ENCODE peak calls at places on chromosomes 6 and 20, in ten cellular contexts. One of them, this sample, is unnamed.

GRCh38 chr6:5511924-5512323 is 250.6 kb downstream of the FARS2 start:
- DNase-seq in upper lobe of left lung: no peak
- DNase-seq in stomach: no peak
- DNase-seq in A549: no peak
- DNase-seq in SK-N-SH: no peak
- DNase-seq in tibial nerve: no peak
- DNase-seq in sigmoid colon: no peak
- DNase-seq in ovary: no peak
- DNase-seq in transverse colon: no peak
- DNase-seq in H1: no peak
- DNase-seq in this sample: no peak

GRCh38 chr20:22944062-22944461 is 91.0 kb upstream of the SSTR4 start:
- DNase-seq in SK-N-SH: no peak
- DNase-seq in H1: no peak
- DNase-seq in tibial nerve: no peak
- DNase-seq in A549: no peak
- DNase-seq in upper lobe of left lung: no peak
- DNase-seq in stomach: no peak
- DNase-seq in transverse colon: no peak
- DNase-seq in ovary: no peak
- DNase-seq in sigmoid colon: no peak
- DNase-seq in this sample: no peak

GRCh38 chr20:5706797-5707196 is 43.4 kb upstream of the SHLD1 start:
- DNase-seq in stomach: no peak
- DNase-seq in upper lobe of left lung: peak; percentile 36
- DNase-seq in A549: no peak
- DNase-seq in ovary: no peak
- DNase-seq in transverse colon: no peak
- DNase-seq in SK-N-SH: no peak
- DNase-seq in tibial nerve: no peak
- DNase-seq in H1: no peak
- DNase-seq in sigmoid colon: no peak
- DNase-seq in this sample: no peak

GRCh38 chr6:37205189-37205996 is 35.4 kb downstream of the PIM1 start:
- DNase-seq in SK-N-SH: no peak
- DNase-seq in H1: no peak
- DNase-seq in upper lobe of left lung: no peak
- DNase-seq in transverse colon: no peak
- DNase-seq in A549: no peak
- DNase-seq in sigmoid colon: no peak
- DNase-seq in stomach: no peak
- DNase-seq in tibial nerve: no peak
- DNase-seq in ovary: no peak
- DNase-seq in this sample: no peak

GRCh38 chr20:48787861-48788375 is 39.9 kb downstream of the PREX1 start:
- DNase-seq in sigmoid colon: peak; percentile 74
- DNase-seq in H1: no peak
- DNase-seq in SK-N-SH: no peak
- DNase-seq in tibial nerve: peak; percentile 38
- DNase-seq in ovary: no peak
- DNase-seq in stomach: no peak
- DNase-seq in upper lobe of left lung: no peak
- DNase-seq in A549: peak; percentile 28
- DNase-seq in transverse colon: no peak
- DNase-seq in this sample: no peak

GRCh38 chr6:15247214-15247749 is 1.4 kb downstream of the JARID2 start:
- DNase-seq in sigmoid colon: no peak
- DNase-seq in ovary: no peak
- DNase-seq in tibial nerve: no peak
- DNase-seq in A549: no peak
- DNase-seq in SK-N-SH: no peak
- DNase-seq in stomach: no peak
- DNase-seq in transverse colon: no peak
- DNase-seq in H1: no peak
- DNase-seq in upper lobe of left lung: no peak
- DNase-seq in this sample: no peak

GRCh38 chr6:56734334-56734733 is 91.6 kb upstream of the DST start:
- DNase-seq in stomach: no peak
- DNase-seq in A549: no peak
- DNase-seq in ovary: no peak
- DNase-seq in SK-N-SH: no peak
- DNase-seq in H1: no peak
- DNase-seq in transverse colon: no peak
- DNase-seq in tibial nerve: no peak
- DNase-seq in upper lobe of left lung: no peak
- DNase-seq in sigmoid colon: no peak
- DNase-seq in this sample: no peak

GRCh38 chr6:149711711-149712110 is 6.2 kb downstream of the LATS1 start:
- DNase-seq in stomach: no peak
- DNase-seq in sigmoid colon: no peak
- DNase-seq in A549: no peak
- DNase-seq in tibial nerve: no peak
- DNase-seq in SK-N-SH: no peak
- DNase-seq in transverse colon: no peak
- DNase-seq in H1: no peak
- DNase-seq in upper lobe of left lung: no peak
- DNase-seq in ovary: no peak
- DNase-seq in this sample: no peak

GRCh38 chr6:19472168-19472567 is 365.0 kb upstream of the ID4 start:
- DNase-seq in transverse colon: no peak
- DNase-seq in stomach: no peak
- DNase-seq in upper lobe of left lung: no peak
- DNase-seq in tibial nerve: no peak
- DNase-seq in A549: peak; percentile 89
- DNase-seq in ovary: no peak
- DNase-seq in SK-N-SH: no peak
- DNase-seq in sigmoid colon: no peak
- DNase-seq in H1: no peak
- DNase-seq in this sample: no peak

GRCh38 chr6:42338573-42339218 is 113.0 kb downstream of the TRERF1 start:
- DNase-seq in SK-N-SH: no peak
- DNase-seq in ovary: no peak
- DNase-seq in transverse colon: no peak
- DNase-seq in tibial nerve: no peak
- DNase-seq in stomach: no peak
- DNase-seq in A549: peak; percentile 82
- DNase-seq in sigmoid colon: no peak
- DNase-seq in H1: no peak
- DNase-seq in upper lobe of left lung: no peak
- DNase-seq in this sample: no peak

GRCh38 chr6:82179415-82179814 is 68.1 kb downstream of the IBTK start:
- DNase-seq in sigmoid colon: no peak
- DNase-seq in tibial nerve: no peak
- DNase-seq in H1: no peak
- DNase-seq in SK-N-SH: no peak
- DNase-seq in transverse colon: no peak
- DNase-seq in upper lobe of left lung: no peak
- DNase-seq in ovary: no peak
- DNase-seq in stomach: no peak
- DNase-seq in A549: no peak
- DNase-seq in this sample: no peak

GRCh38 chr6:81694214-81694613 is 58.3 kb downstream of the TENT5A start:
- DNase-seq in tibial nerve: no peak
- DNase-seq in sigmoid colon: no peak
- DNase-seq in stomach: no peak
- DNase-seq in H1: no peak
- DNase-seq in upper lobe of left lung: no peak
- DNase-seq in SK-N-SH: no peak
- DNase-seq in A549: no peak
- DNase-seq in transverse colon: no peak
- DNase-seq in ovary: no peak
- DNase-seq in this sample: no peak

GRCh38 chr6:132798820-132799538 is 542 bp upstream of the SLC18B1 start:
- DNase-seq in transverse colon: peak; percentile 85
- DNase-seq in upper lobe of left lung: no peak
- DNase-seq in H1: no peak
- DNase-seq in stomach: peak; percentile 88
- DNase-seq in sigmoid colon: peak; percentile 75
- DNase-seq in tibial nerve: peak; percentile 67
- DNase-seq in SK-N-SH: peak; percentile 61
- DNase-seq in ovary: peak; percentile 59
- DNase-seq in A549: peak; percentile 76
- DNase-seq in this sample: peak; percentile 68

GRCh38 chr6:54519161-54519560 is 210.9 kb downstream of the TINAG start:
- DNase-seq in tibial nerve: no peak
- DNase-seq in stomach: no peak
- DNase-seq in upper lobe of left lung: no peak
- DNase-seq in ovary: no peak
- DNase-seq in A549: no peak
- DNase-seq in H1: no peak
- DNase-seq in transverse colon: no peak
- DNase-seq in sigmoid colon: no peak
- DNase-seq in SK-N-SH: no peak
- DNase-seq in this sample: no peak

GRCh38 chr20:10619427-10619826 is 54.4 kb downstream of the JAG1 start:
- DNase-seq in SK-N-SH: no peak
- DNase-seq in transverse colon: no peak
- DNase-seq in upper lobe of left lung: no peak
- DNase-seq in tibial nerve: no peak
- DNase-seq in A549: peak; percentile 65
- DNase-seq in ovary: no peak
- DNase-seq in sigmoid colon: no peak
- DNase-seq in H1: no peak
- DNase-seq in stomach: no peak
- DNase-seq in this sample: no peak

GRCh38 chr6:34359438-34360158 is 32.9 kb downstream of the NUDT3 start:
- DNase-seq in transverse colon: no peak
- DNase-seq in ovary: no peak
- DNase-seq in tibial nerve: no peak
- DNase-seq in upper lobe of left lung: no peak
- DNase-seq in A549: no peak
- DNase-seq in sigmoid colon: no peak
- DNase-seq in SK-N-SH: no peak
- DNase-seq in H1: no peak
- DNase-seq in stomach: no peak
- DNase-seq in this sample: no peak

GRCh38 chr6:143629104-143630080 is 48.4 kb upstream of the PHACTR2 start:
- DNase-seq in transverse colon: no peak
- DNase-seq in ovary: no peak
- DNase-seq in sigmoid colon: no peak
- DNase-seq in tibial nerve: no peak
- DNase-seq in stomach: no peak
- DNase-seq in A549: no peak
- DNase-seq in H1: no peak
- DNase-seq in SK-N-SH: no peak
- DNase-seq in upper lobe of left lung: no peak
- DNase-seq in this sample: no peak

GRCh38 chr20:63830821-63831593 is at the start of gene ZBTB46:
- DNase-seq in A549: no peak
- DNase-seq in stomach: peak; percentile 62
- DNase-seq in ovary: peak; percentile 74
- DNase-seq in SK-N-SH: peak; percentile 99
- DNase-seq in upper lobe of left lung: peak; percentile 95
- DNase-seq in H1: no peak
- DNase-seq in transverse colon: peak; percentile 66
- DNase-seq in tibial nerve: no peak
- DNase-seq in sigmoid colon: no peak
- DNase-seq in this sample: no peak

GRCh38 chr6:166713608-166714510 is 86.8 kb upstream of the RPS6KA2 start:
- DNase-seq in transverse colon: no peak
- DNase-seq in upper lobe of left lung: no peak
- DNase-seq in SK-N-SH: no peak
- DNase-seq in ovary: no peak
- DNase-seq in sigmoid colon: no peak
- DNase-seq in H1: no peak
- DNase-seq in A549: no peak
- DNase-seq in tibial nerve: no peak
- DNase-seq in stomach: no peak
- DNase-seq in this sample: no peak
- TF ChIP-seq EP300 in transverse colon: no peak
- TF ChIP-seq EP300 in upper lobe of left lung: no peak
- TF ChIP-seq EP300 in SK-N-SH: no peak
- TF ChIP-seq EP300 in ovary: no peak
- TF ChIP-seq EP300 in sigmoid colon: no peak
- TF ChIP-seq EP300 in H1: no peak
- TF ChIP-seq EP300 in A549: no peak
- TF ChIP-seq EP300 in tibial nerve: no peak
- TF ChIP-seq EP300 in stomach: no peak
- TF ChIP-seq EP300 in this sample: no peak

GRCh38 chr6:2542858-2543218 is 207.9 kb downstream of the MYLK4 start:
- DNase-seq in transverse colon: peak; percentile 13
- DNase-seq in A549: no peak
- DNase-seq in ovary: no peak
- DNase-seq in stomach: no peak
- DNase-seq in upper lobe of left lung: no peak
- DNase-seq in sigmoid colon: no peak
- DNase-seq in tibial nerve: no peak
- DNase-seq in H1: no peak
- DNase-seq in SK-N-SH: no peak
- DNase-seq in this sample: no peak
- H3K27ac ChIP-seq in transverse colon: no peak overlapping the region
- H3K27ac ChIP-seq in A549: no peak overlapping the region
- H3K27ac ChIP-seq in ovary: no peak overlapping the region
- H3K27ac ChIP-seq in stomach: no peak overlapping the region
- H3K27ac ChIP-seq in upper lobe of left lung: no peak overlapping the region
- H3K27ac ChIP-seq in sigmoid colon: no peak overlapping the region
- H3K27ac ChIP-seq in tibial nerve: no peak overlapping the region
- H3K27ac ChIP-seq in H1: no peak overlapping the region
- H3K27ac ChIP-seq in SK-N-SH: no peak overlapping the region
- H3K27ac ChIP-seq in this sample: no peak overlapping the region

DNA sequence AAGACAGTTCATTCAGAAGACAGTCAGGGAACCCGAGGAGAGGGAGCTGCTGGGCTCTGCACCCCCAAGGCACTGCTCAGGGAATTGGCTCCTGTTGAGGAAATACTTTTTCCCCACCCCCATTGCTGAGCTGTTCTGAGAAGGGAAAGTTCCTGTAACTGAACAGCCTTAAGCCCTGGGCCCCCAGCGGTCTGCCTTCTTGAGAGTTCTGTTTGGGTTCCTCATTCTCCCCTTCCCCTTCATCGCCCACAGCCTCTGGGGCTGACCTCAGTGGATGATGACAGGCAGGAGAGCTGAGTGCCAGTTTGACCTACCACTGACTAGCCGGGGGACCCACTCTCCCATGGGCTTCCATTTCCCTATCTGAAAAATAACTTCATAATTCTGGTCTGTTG is 10.7 kb downstream of the HCK start:
- DNase-seq in transverse colon: peak; percentile 34
- DNase-seq in ovary: no peak
- DNase-seq in tibial nerve: peak; percentile 26
- DNase-seq in upper lobe of left lung: no peak
- DNase-seq in sigmoid colon: peak; percentile 78
- DNase-seq in SK-N-SH: no peak
- DNase-seq in stomach: peak; percentile 45
- DNase-seq in H1: no peak
- DNase-seq in A549: no peak
- DNase-seq in this sample: no peak
- TF ChIP-seq EP300 in transverse colon: no peak
- TF ChIP-seq EP300 in ovary: no peak
- TF ChIP-seq EP300 in tibial nerve: peak; percentile 43
- TF ChIP-seq EP300 in upper lobe of left lung: no peak
- TF ChIP-seq EP300 in sigmoid colon: no peak
- TF ChIP-seq EP300 in SK-N-SH: no peak
- TF ChIP-seq EP300 in stomach: no peak
- TF ChIP-seq EP300 in H1: no peak
- TF ChIP-seq EP300 in A549: no peak
- TF ChIP-seq EP300 in this sample: no peak

DNA sequence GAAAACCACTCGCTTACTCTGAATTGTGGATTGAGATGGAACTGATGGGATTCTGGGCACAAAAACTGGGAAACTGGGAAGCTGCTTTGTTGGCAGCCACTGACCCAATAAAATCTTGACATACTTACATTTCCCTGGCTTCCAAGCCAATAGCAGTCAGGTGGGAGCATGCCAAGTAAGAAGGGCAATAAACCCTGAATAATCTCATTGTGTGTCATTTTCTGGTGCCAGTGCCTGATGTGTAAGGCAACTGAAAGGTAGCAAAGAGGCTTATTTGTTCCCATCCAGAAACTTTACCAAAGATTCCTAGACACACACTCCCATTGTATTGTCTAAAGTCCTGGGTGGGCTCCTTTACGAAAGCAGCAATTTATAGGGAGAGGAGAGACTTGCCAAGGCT is 93.2 kb downstream of the TBX18 start:
- DNase-seq in A549: no peak
- DNase-seq in SK-N-SH: no peak
- DNase-seq in tibial nerve: no peak
- DNase-seq in stomach: no peak
- DNase-seq in ovary: no peak
- DNase-seq in upper lobe of left lung: no peak
- DNase-seq in transverse colon: no peak
- DNase-seq in sigmoid colon: no peak
- DNase-seq in H1: no peak
- DNase-seq in this sample: no peak
- H3K27ac ChIP-seq in A549: no peak overlapping the region
- H3K27ac ChIP-seq in SK-N-SH: no peak overlapping the region
- H3K27ac ChIP-seq in tibial nerve: no peak overlapping the region
- H3K27ac ChIP-seq in stomach: no peak overlapping the region
- H3K27ac ChIP-seq in ovary: no peak overlapping the region
- H3K27ac ChIP-seq in upper lobe of left lung: no peak overlapping the region
- H3K27ac ChIP-seq in transverse colon: no peak overlapping the region
- H3K27ac ChIP-seq in sigmoid colon: no peak overlapping the region
- H3K27ac ChIP-seq in H1: no peak overlapping the region
- H3K27ac ChIP-seq in this sample: no peak overlapping the region